ENCODE peak calls at places on chromosomes 7 and 10, in nine cellular contexts. One of them, this sample, is unnamed.

GRCh38 chr7:150931199-150931869 is 46.8 kb downstream of the KCNH2 start:
- DNase-seq in CD4-positive, alpha-beta T cell: no peak
- DNase-seq in colonic mucosa: no peak
- DNase-seq in A549: no peak
- DNase-seq in PC-9: no peak
- DNase-seq in pancreas: no peak
- DNase-seq in A673: no peak
- DNase-seq in heart left ventricle: no peak
- DNase-seq in stomach: peak; percentile 27
- DNase-seq in this sample: no peak

GRCh38 chr7:105439174-105439893 is 50.6 kb upstream of the SRPK2 start:
- DNase-seq in CD4-positive, alpha-beta T cell: no peak
- DNase-seq in colonic mucosa: peak; percentile 44
- DNase-seq in A549: peak; percentile 30
- DNase-seq in PC-9: peak; percentile 94
- DNase-seq in pancreas: no peak
- DNase-seq in A673: peak; percentile 54
- DNase-seq in heart left ventricle: no peak
- DNase-seq in stomach: peak; percentile 37
- DNase-seq in this sample: no peak

GRCh38 chr10:17981766-17982380 is 30.2 kb downstream of the SLC39A12 start:
- DNase-seq in CD4-positive, alpha-beta T cell: no peak
- DNase-seq in colonic mucosa: no peak
- DNase-seq in A549: no peak
- DNase-seq in PC-9: peak; percentile 39
- DNase-seq in pancreas: no peak
- DNase-seq in A673: peak; percentile 13
- DNase-seq in heart left ventricle: no peak
- DNase-seq in stomach: no peak
- DNase-seq in this sample: no peak

GRCh38 chr7:158267737-158268435 is 319.7 kb downstream of the PTPRN2 start:
- DNase-seq in CD4-positive, alpha-beta T cell: no peak
- DNase-seq in colonic mucosa: no peak
- DNase-seq in A549: no peak
- DNase-seq in PC-9: no peak
- DNase-seq in pancreas: no peak
- DNase-seq in A673: no peak
- DNase-seq in heart left ventricle: no peak
- DNase-seq in stomach: no peak
- DNase-seq in this sample: peak; percentile 41

GRCh38 chr7:108002726-108003590 is at the start of gene LAMB1:
- DNase-seq in CD4-positive, alpha-beta T cell: no peak
- DNase-seq in colonic mucosa: peak; percentile 89
- DNase-seq in A549: peak; percentile 78
- DNase-seq in PC-9: peak; percentile 59
- DNase-seq in pancreas: peak; percentile 78
- DNase-seq in A673: peak; percentile 90
- DNase-seq in heart left ventricle: peak; percentile 84
- DNase-seq in stomach: peak; percentile 63
- DNase-seq in this sample: peak; percentile 82

GRCh38 chr10:79202188-79203013 is 133.6 kb downstream of the ZMIZ1 start:
- DNase-seq in CD4-positive, alpha-beta T cell: no peak
- DNase-seq in colonic mucosa: no peak
- DNase-seq in A549: peak; percentile 41
- DNase-seq in PC-9: no peak
- DNase-seq in pancreas: no peak
- DNase-seq in A673: peak; percentile 66
- DNase-seq in heart left ventricle: peak; percentile 68
- DNase-seq in stomach: peak; percentile 49
- DNase-seq in this sample: no peak

GRCh38 chr10:32889631-32890212 is 68.3 kb downstream of the ITGB1 start:
- DNase-seq in CD4-positive, alpha-beta T cell: no peak
- DNase-seq in colonic mucosa: no peak
- DNase-seq in A549: no peak
- DNase-seq in PC-9: no peak
- DNase-seq in pancreas: no peak
- DNase-seq in A673: no peak
- DNase-seq in heart left ventricle: no peak
- DNase-seq in stomach: no peak
- DNase-seq in this sample: no peak

GRCh38 chr10:70139997-70140250 is 6.6 kb downstream of the TYSND1 start:
- DNase-seq in CD4-positive, alpha-beta T cell: no peak
- DNase-seq in colonic mucosa: no peak
- DNase-seq in A549: no peak
- DNase-seq in PC-9: no peak
- DNase-seq in pancreas: no peak
- DNase-seq in A673: no peak
- DNase-seq in heart left ventricle: no peak
- DNase-seq in stomach: peak; percentile 20
- DNase-seq in this sample: no peak

GRCh38 chr10:50788951-50789904 is 49.5 kb downstream of the ASAH2B start:
- DNase-seq in CD4-positive, alpha-beta T cell: no peak
- DNase-seq in colonic mucosa: no peak
- DNase-seq in A549: peak; percentile 36
- DNase-seq in PC-9: peak; percentile 47
- DNase-seq in pancreas: peak; percentile 12
- DNase-seq in A673: peak; percentile 80
- DNase-seq in heart left ventricle: no peak
- DNase-seq in stomach: no peak
- DNase-seq in this sample: no peak

GRCh38 chr10:28089467-28089866 is 90.6 kb upstream of the ODAD2 start:
- DNase-seq in CD4-positive, alpha-beta T cell: no peak
- DNase-seq in colonic mucosa: no peak
- DNase-seq in A549: no peak
- DNase-seq in PC-9: no peak
- DNase-seq in pancreas: no peak
- DNase-seq in A673: peak; percentile 15
- DNase-seq in heart left ventricle: no peak
- DNase-seq in stomach: no peak
- DNase-seq in this sample: no peak

GRCh38 chr7:5070206-5070605 is 24.5 kb downstream of the RBAK start:
- DNase-seq in CD4-positive, alpha-beta T cell: no peak
- DNase-seq in colonic mucosa: no peak
- DNase-seq in A549: no peak
- DNase-seq in PC-9: no peak
- DNase-seq in pancreas: no peak
- DNase-seq in A673: no peak
- DNase-seq in heart left ventricle: no peak
- DNase-seq in stomach: no peak
- DNase-seq in this sample: no peak
- H3K9me3 ChIP-seq in CD4-positive, alpha-beta T cell: peaks cover 65% of the 10 kb centered on the region
- H3K9me3 ChIP-seq in colonic mucosa: peaks cover 3% of the 10 kb centered on the region
- H3K9me3 ChIP-seq in A549: peaks cover 72% of the 10 kb centered on the region
- H3K9me3 ChIP-seq in PC-9: peaks cover 62% of the 10 kb centered on the region
- H3K9me3 ChIP-seq in pancreas: peaks cover 16% of the 10 kb centered on the region
- H3K9me3 ChIP-seq in A673: peaks cover 53% of the 10 kb centered on the region
- H3K9me3 ChIP-seq in heart left ventricle: peaks cover 64% of the 10 kb centered on the region
- H3K9me3 ChIP-seq in stomach: peaks cover 63% of the 10 kb centered on the region
- H3K9me3 ChIP-seq in this sample: peaks cover 71% of the 10 kb centered on the region

GRCh38 chr7:100691676-100692577 is 2.1 kb downstream of the GIGYF1 start:
- DNase-seq in CD4-positive, alpha-beta T cell: peak; percentile 78
- DNase-seq in colonic mucosa: peak; percentile 88
- DNase-seq in A549: peak; percentile 93
- DNase-seq in PC-9: no peak
- DNase-seq in pancreas: peak; percentile 81
- DNase-seq in A673: peak; percentile 89
- DNase-seq in heart left ventricle: peak; percentile 83
- DNase-seq in stomach: peak; percentile 81
- DNase-seq in this sample: peak; percentile 75

GRCh38 chr7:100696123-100696521 is 2.1 kb upstream of the GIGYF1 start:
- DNase-seq in CD4-positive, alpha-beta T cell: no peak
- DNase-seq in colonic mucosa: no peak
- DNase-seq in A549: no peak
- DNase-seq in PC-9: no peak
- DNase-seq in pancreas: no peak
- DNase-seq in A673: no peak
- DNase-seq in heart left ventricle: no peak
- DNase-seq in stomach: no peak
- DNase-seq in this sample: no peak

GRCh38 chr7:100694196-100694745 is at the start of gene GIGYF1:
- DNase-seq in CD4-positive, alpha-beta T cell: peak; percentile 57
- DNase-seq in colonic mucosa: peak; percentile 72
- DNase-seq in A549: peak; percentile 84
- DNase-seq in PC-9: no peak
- DNase-seq in pancreas: peak; percentile 82
- DNase-seq in A673: peak; percentile 76
- DNase-seq in heart left ventricle: peak; percentile 80
- DNase-seq in stomach: peak; percentile 80
- DNase-seq in this sample: peak; percentile 84

GRCh38 chr7:100692578-100692961 is 1.5 kb downstream of the GIGYF1 start:
- DNase-seq in CD4-positive, alpha-beta T cell: no peak
- DNase-seq in colonic mucosa: no peak
- DNase-seq in A549: no peak
- DNase-seq in PC-9: no peak
- DNase-seq in pancreas: no peak
- DNase-seq in A673: no peak
- DNase-seq in heart left ventricle: no peak
- DNase-seq in stomach: no peak
- DNase-seq in this sample: no peak

GRCh38 chr7:100693312-100694195 is 496 bp downstream of the GIGYF1 start:
- DNase-seq in CD4-positive, alpha-beta T cell: no peak
- DNase-seq in colonic mucosa: no peak
- DNase-seq in A549: no peak
- DNase-seq in PC-9: no peak
- DNase-seq in pancreas: peak; percentile 60
- DNase-seq in A673: no peak
- DNase-seq in heart left ventricle: no peak
- DNase-seq in stomach: no peak
- DNase-seq in this sample: no peak
- H3K27ac ChIP-seq in CD4-positive, alpha-beta T cell: no peak overlapping the region
- H3K27ac ChIP-seq in colonic mucosa: peak overlapping the region; percentile 62
- H3K27ac ChIP-seq in A549: peak overlapping the region; percentile 96
- H3K27ac ChIP-seq in PC-9: no peak overlapping the region
- H3K27ac ChIP-seq in pancreas: peak overlapping the region; percentile 22
- H3K27ac ChIP-seq in A673: peak overlapping the region; percentile 88
- H3K27ac ChIP-seq in heart left ventricle: peak overlapping the region; percentile 50
- H3K27ac ChIP-seq in stomach: peak overlapping the region; percentile 77
- H3K27ac ChIP-seq in this sample: peak overlapping the region; percentile 79

GRCh38 chr10:100562806-100563293 is 27.1 kb downstream of the HIF1AN start:
- DNase-seq in CD4-positive, alpha-beta T cell: no peak
- DNase-seq in colonic mucosa: no peak
- DNase-seq in A549: peak; percentile 47
- DNase-seq in PC-9: no peak
- DNase-seq in pancreas: peak; percentile 27
- DNase-seq in A673: peak; percentile 81
- DNase-seq in heart left ventricle: no peak
- DNase-seq in stomach: no peak
- DNase-seq in this sample: no peak
- TF ChIP-seq CTCF in CD4-positive, alpha-beta T cell: no peak
- TF ChIP-seq CTCF in colonic mucosa: no peak
- TF ChIP-seq CTCF in A549: peak; percentile 17
- TF ChIP-seq CTCF in PC-9: peak; percentile 26
- TF ChIP-seq CTCF in pancreas: no peak
- TF ChIP-seq CTCF in A673: peak; percentile 68
- TF ChIP-seq CTCF in heart left ventricle: no peak
- TF ChIP-seq CTCF in stomach: no peak
- TF ChIP-seq CTCF in this sample: no peak

DNA sequence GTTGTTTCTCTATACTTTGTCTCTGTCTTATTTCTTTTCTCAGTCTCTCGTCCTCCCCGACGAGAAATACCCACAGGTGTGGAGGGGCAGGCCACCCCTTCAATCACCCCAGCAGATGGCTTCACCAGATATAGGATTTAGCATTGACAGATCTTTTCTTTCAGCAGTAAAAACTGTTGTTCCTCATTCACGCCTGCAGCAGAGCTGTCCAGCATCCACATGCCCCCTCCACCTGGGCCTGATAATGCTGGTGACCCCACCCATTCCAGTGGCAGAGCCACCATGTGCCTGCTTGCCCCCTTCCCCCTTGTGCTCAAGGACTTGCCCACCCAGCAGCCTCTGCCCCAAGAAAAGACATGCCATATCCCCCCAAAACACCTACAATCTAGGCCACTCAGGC is 15.5 kb downstream of the FRG2B start:
- DNase-seq in CD4-positive, alpha-beta T cell: no peak
- DNase-seq in colonic mucosa: no peak
- DNase-seq in A549: no peak
- DNase-seq in PC-9: no peak
- DNase-seq in pancreas: no peak
- DNase-seq in A673: no peak
- DNase-seq in heart left ventricle: no peak
- DNase-seq in stomach: no peak
- DNase-seq in this sample: no peak
- H3K9me3 ChIP-seq in CD4-positive, alpha-beta T cell: peaks cover 4% of the 10 kb centered on the region
- H3K9me3 ChIP-seq in colonic mucosa: no peaks in the 10 kb centered on the region
- H3K9me3 ChIP-seq in A549: no peaks in the 10 kb centered on the region
- H3K9me3 ChIP-seq in PC-9: no peaks in the 10 kb centered on the region
- H3K9me3 ChIP-seq in pancreas: no peaks in the 10 kb centered on the region
- H3K9me3 ChIP-seq in A673: no peaks in the 10 kb centered on the region
- H3K9me3 ChIP-seq in heart left ventricle: no peaks in the 10 kb centered on the region
- H3K9me3 ChIP-seq in stomach: no peaks in the 10 kb centered on the region
- H3K9me3 ChIP-seq in this sample: no peaks in the 10 kb centered on the region